ENCODE peak calls at places on chromosome 6, in nine cellular contexts. E, R, C, M, B, P, N, G and Z are unnamed samples. For H3K4me1, the result is how much of the 10 kb centered on the place peaks cover.

GRCh38 chr6:105428342-105428957 is 25.6 kb upstream of the PREP start:
- DNase-seq in P (peak), B (no peak), R (no peak), E (no peak), G (no peak), C (no peak), M (no peak), N (no peak), Z (no peak)

GRCh38 chr6:47455533-47456209 is 21.9 kb upstream of the CD2AP start:
- DNase-seq in G (no peak), B (no peak), R (no peak), C (no peak), M (no peak), N (no peak), P (no peak), E (no peak), Z (no peak)

GRCh38 chr6:101668496-101668895 is 275.0 kb downstream of the GRIK2 start:
- DNase-seq in N (no peak), E (no peak), C (no peak), R (no peak), B (no peak), M (no peak), P (peak), G (no peak), Z (no peak)

GRCh38 chr6:100281471-100281878 is 183.2 kb downstream of the SIM1 start:
- DNase-seq in C (no peak), B (no peak), E (peak), M (no peak), P (peak), R (no peak), N (no peak), G (no peak), Z (peak)

GRCh38 chr6:149896491-149896890 is 1.4 kb downstream of the RAET1E start:
- DNase-seq in M (no peak), C (no peak), P (peak), N (no peak), E (no peak), G (no peak), B (no peak), R (no peak), Z (no peak)

GRCh38 chr6:162211777-162212176 is 515.8 kb downstream of the PRKN start:
- DNase-seq in R (no peak), P (peak), E (no peak), B (no peak), M (no peak), N (no peak), C (no peak), G (no peak), Z (no peak)

GRCh38 chr6:34618430-34619182 is 62.5 kb upstream of the SPDEF start:
- DNase-seq in B (no peak), G (no peak), M (no peak), R (no peak), E (no peak), N (no peak), C (no peak), P (no peak), Z (no peak)

GRCh38 chr6:47484616-47485015 is 7.0 kb downstream of the CD2AP start:
- DNase-seq in B (no peak), C (no peak), G (no peak), E (no peak), R (no peak), M (no peak), N (no peak), P (peak), Z (no peak)

GRCh38 chr6:142842423-142843261 is 102.3 kb downstream of the HIVEP2 start:
- DNase-seq in G (no peak), P (peak), B (peak), R (no peak), E (no peak), C (peak), M (no peak), N (no peak), Z (no peak)

GRCh38 chr6:9140181-9140580 is 704.8 kb upstream of the SLC35B3 start:
- DNase-seq in B (no peak), E (no peak), M (no peak), G (no peak), C (no peak), N (peak), R (peak), P (no peak), Z (peak)

GRCh38 chr6:143536461-143536865 is 24.9 kb upstream of the FUCA2 start:
- DNase-seq in M (peak), B (no peak), G (peak), C (peak), N (peak), E (peak), P (peak), R (peak), Z (peak)

GRCh38 chr6:24489881-24490280 is 503 bp upstream of the GPLD1 start:
- DNase-seq in E (no peak), R (no peak), M (no peak), N (no peak), G (no peak), C (no peak), B (no peak), P (peak), Z (no peak)

GRCh38 chr6:20839624-20840023 is 305.4 kb downstream of the CDKAL1 start:
- DNase-seq in G (no peak), E (no peak), B (no peak), P (no peak), N (no peak), M (no peak), C (no peak), R (no peak), Z (no peak)

GRCh38 chr6:132820629-132821381 is 6.4 kb downstream of the RPS12 start:
- DNase-seq in N (no peak), G (no peak), M (no peak), P (no peak), C (no peak), E (no peak), R (no peak), B (no peak), Z (no peak)

GRCh38 chr6:168638497-168639072 is 197.6 kb downstream of the SMOC2 start:
- DNase-seq in P (no peak), B (no peak), E (no peak), G (no peak), M (no peak), R (no peak), C (no peak), N (no peak), Z (no peak)

GRCh38 chr6:72446427-72446826 is 175.4 kb upstream of the KCNQ5 start:
- DNase-seq in P (peak), N (no peak), E (no peak), M (no peak), B (no peak), R (no peak), G (no peak), C (no peak), Z (no peak)

GRCh38 chr6:41439524-41440418 is 104.4 kb downstream of the NCR2 start:
- DNase-seq in E (no peak), B (peak), M (no peak), R (no peak), P (peak), N (no peak), C (no peak), G (no peak), Z (no peak)

GRCh38 chr6:42745083-42745637 is 743 bp downstream of the TBCC start:
- DNase-seq in M (peak), R (no peak), G (peak), E (peak), N (peak), P (peak), B (peak), C (no peak), Z (peak)

GRCh38 chr6:35596448-35597442 is 84.0 kb upstream of the TULP1 start:
- DNase-seq in G (no peak), E (no peak), P (peak), C (no peak), N (no peak), B (no peak), M (no peak), R (no peak), Z (no peak)

GRCh38 chr6:44681782-44682181 is 294.3 kb downstream of the CDC5L start:
- DNase-seq in C (no peak), P (peak), E (no peak), G (no peak), R (no peak), N (no peak), M (no peak), B (no peak), Z (no peak)

GRCh38 chr6:133973109-133973971 is 20.3 kb downstream of the TBPL1 start:
- DNase-seq in G (no peak), E (peak), R (no peak), C (peak), B (no peak), N (no peak), P (peak), M (no peak), Z (no peak)

GRCh38 chr6:134564705-134565104 is 246.8 kb upstream of the SGK1 start:
- DNase-seq in E (no peak), N (no peak), B (no peak), G (no peak), M (no peak), R (no peak), P (no peak), C (no peak), Z (no peak)

GRCh38 chr6:169070506-169071176 is 183.0 kb downstream of the THBS2 start:
- DNase-seq in G (no peak), N (peak), C (no peak), M (peak), R (no peak), B (no peak), P (peak), E (no peak), Z (peak)

GRCh38 chr6:75084872-75085381 is 120.9 kb downstream of the COL12A1 start:
- DNase-seq in N (peak), R (peak), B (no peak), E (peak), M (no peak), C (no peak), G (no peak), P (no peak), Z (peak)

GRCh38 chr6:17966451-17966850 is 21.0 kb downstream of the KIF13A start:
- DNase-seq in P (no peak), R (no peak), N (no peak), B (no peak), C (no peak), G (no peak), M (no peak), E (no peak), Z (no peak)

GRCh38 chr6:169363590-169363989 is 109.9 kb upstream of the THBS2 start:
- DNase-seq in R (no peak), C (no peak), G (no peak), E (no peak), B (no peak), N (no peak), M (peak), P (no peak), Z (no peak)

GRCh38 chr6:108492131-108492766 is 68.5 kb upstream of the FOXO3 start:
- DNase-seq in P (peak), N (no peak), B (no peak), E (peak), M (no peak), G (no peak), C (no peak), R (no peak), Z (no peak)

GRCh38 chr6:19873031-19873430 is 35.9 kb downstream of the ID4 start:
- DNase-seq in B (no peak), C (no peak), P (peak), N (no peak), E (no peak), M (no peak), G (no peak), R (no peak), Z (no peak)

GRCh38 chr6:149306967-149307366 is 10.5 kb upstream of the TAB2 start:
- DNase-seq in G (no peak), C (no peak), E (no peak), P (peak), N (no peak), B (no peak), M (no peak), R (no peak), Z (no peak)

GRCh38 chr6:128139519-128139918 is 238.7 kb upstream of the THEMIS start:
- DNase-seq in B (no peak), R (no peak), M (no peak), C (no peak), N (no peak), E (no peak), P (peak), G (no peak), Z (no peak)

GRCh38 chr6:81613606-81614005 is 138.9 kb downstream of the TENT5A start:
- DNase-seq in M (no peak), R (no peak), B (no peak), E (no peak), G (no peak), C (no peak), N (no peak), P (peak), Z (no peak)

DNA sequence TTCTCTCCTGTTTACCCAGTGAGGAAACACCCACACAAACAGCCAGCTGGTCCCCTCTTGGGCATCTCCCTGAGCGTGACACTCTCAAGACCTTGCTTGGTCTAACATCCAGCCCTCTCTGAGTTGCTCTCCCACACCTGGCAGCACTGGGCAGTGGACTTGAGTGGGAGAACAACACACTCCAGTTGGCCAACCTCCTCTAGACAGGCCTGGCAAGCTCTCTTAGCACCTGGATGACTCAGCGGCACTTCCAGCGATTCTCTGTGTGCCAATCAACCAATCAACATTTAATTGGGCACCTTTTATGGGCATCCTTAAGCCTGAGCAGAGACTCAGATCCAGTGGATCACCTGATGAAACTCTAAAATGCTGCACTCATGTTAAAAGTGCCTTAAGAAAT is 76.6 kb upstream of the QKI start:
- DNase-seq in M (no peak), R (peak), E (no peak), N (no peak), P (no peak), B (no peak), G (no peak), C (no peak), Z (no peak)
- H3K4me1 ChIP-seq in M (under half), R (under half), E (under half), N (under half), P (half or more), B (under half), G (under half), C (under half), Z (under half)

GRCh38 chr6:5996701-5997419 is 9.9 kb downstream of the NRN1 start:
- DNase-seq in B (no peak), E (no peak), M (no peak), C (no peak), R (no peak), G (no peak), N (no peak), P (no peak), Z (peak)

GRCh38 chr6:5997420-5998093 is 9.2 kb downstream of the NRN1 start:
- DNase-seq in C (no peak), B (no peak), G (no peak), M (no peak), E (no peak), N (peak), P (no peak), R (peak), Z (peak)

GRCh38 chr6:5999688-6000608 is 6.8 kb downstream of the NRN1 start:
- DNase-seq in B (no peak), N (no peak), M (no peak), C (no peak), R (no peak), E (no peak), P (no peak), G (no peak), Z (peak)

GRCh38 chr6:5998741-5999687 is 7.7 kb downstream of the NRN1 start:
- DNase-seq in E (no peak), B (no peak), P (no peak), C (no peak), R (no peak), N (no peak), G (no peak), M (no peak), Z (peak)

GRCh38 chr6:5998236-5998635 is 8.5 kb downstream of the NRN1 start:
- DNase-seq in N (no peak), B (no peak), E (no peak), C (no peak), R (no peak), P (no peak), M (no peak), G (no peak), Z (no peak)
- H3K4me1 ChIP-seq in N (under half), B (half or more), E (under half), C (under half), R (under half), P (under half), M (under half), G (half or more), Z (under half)

GRCh38 chr6:184161-184695 is 108.1 kb upstream of the DUSP22 start:
- DNase-seq in G (no peak), R (no peak), C (no peak), N (no peak), M (no peak), E (no peak), B (no peak), P (no peak), Z (no peak)
- H3K4me1 ChIP-seq in G (under half), R (under half), C (under half), N (under half), M (under half), E (under half), B (under half), P (under half), Z (under half)

DNA sequence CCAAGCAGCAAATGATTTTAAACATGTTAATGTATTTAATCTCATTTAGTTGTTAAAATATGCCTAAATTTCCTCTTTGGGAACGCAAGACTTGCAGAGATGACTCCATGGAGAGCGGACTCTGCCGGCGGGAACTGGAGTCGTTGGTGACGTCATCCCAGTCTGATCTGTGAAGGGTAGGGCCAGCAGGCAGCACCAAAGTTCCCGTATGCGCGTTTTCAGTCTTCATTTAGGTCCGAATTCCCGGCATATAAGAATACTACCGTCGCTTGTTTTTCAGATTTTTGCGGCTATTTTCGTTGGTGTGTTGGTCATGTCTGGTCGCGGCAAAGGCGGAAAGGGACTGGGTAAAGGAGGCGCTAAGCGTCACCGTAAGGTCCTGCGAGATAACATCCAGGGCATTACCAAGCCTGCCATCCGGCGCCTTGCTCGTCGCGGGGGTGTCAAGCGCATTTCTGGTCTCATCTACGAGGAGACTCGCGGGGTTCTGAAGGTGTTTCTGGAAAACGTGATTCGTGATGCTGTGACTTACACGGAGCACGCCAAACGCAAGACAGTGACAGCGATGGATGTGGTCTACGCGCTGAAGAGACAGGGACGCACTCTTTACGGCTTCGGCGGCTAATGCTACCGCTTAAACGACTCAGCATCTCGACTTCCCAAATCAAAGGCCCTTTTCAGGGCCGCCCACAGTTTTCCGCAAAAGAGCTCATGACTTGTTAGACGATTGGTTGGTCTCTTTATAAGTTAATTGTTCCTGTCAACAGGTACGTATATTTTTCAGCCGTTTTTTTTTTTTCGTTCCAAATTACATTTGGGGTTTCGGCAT is 117.3 kb downstream of the HFE start:
- DNase-seq in N (peak), M (peak), C (peak), R (peak), B (peak), G (peak), E (peak), P (peak), Z (peak)
- H3K4me1 ChIP-seq in N (under half), M (under half), C (under half), R (under half), B (under half), G (under half), E (under half), P (under half), Z (under half)

GRCh38 chr6:164845773-164846172 is 463.6 kb downstream of the C6orf118 start:
- DNase-seq in N (no peak), G (no peak), M (no peak), P (no peak), E (no peak), C (no peak), R (no peak), B (no peak), Z (no peak)
- H3K4me1 ChIP-seq in N (under half), G (under half), M (under half), P (under half), E (under half), C (under half), R (under half), B (under half), Z (under half)

DNA sequence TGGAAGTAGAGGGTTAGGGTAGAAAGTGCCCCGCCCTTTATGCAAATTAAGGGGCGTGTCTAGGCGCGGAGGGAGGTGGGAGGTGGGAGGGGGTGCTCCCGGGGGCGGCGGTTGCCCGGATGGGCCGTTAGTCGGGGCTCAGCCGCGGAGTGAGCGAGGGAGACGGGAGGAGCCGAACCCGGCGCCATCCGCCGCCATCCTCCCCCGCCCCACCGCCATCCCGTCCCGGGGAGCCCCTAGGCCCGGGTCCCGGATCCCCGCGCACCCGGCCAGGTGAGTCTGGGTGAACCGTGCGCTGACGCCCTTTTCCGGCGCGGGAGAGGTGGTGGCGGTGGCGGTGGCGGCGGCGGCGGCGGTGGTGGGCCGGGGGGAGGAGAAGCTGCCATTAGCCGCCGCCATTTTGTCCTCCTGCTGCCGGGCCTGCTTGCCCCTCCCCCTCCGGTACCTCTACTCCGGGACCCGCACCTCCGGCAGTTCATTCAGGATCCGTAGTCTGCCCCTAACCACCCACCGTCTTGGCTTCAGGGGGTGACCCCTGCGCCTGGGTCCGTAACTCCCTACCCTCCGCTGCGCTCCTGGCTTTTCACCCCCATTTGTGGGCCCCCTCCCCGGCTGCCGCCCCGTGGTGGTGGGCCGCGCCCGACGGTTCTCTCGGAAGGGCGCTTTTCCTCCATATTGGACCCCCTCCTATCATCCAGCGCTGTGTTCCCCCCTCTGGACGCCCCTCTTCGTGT is at the start of gene PRRC2A:
- DNase-seq in P (no peak), G (peak), C (peak), N (peak), M (peak), B (peak), R (peak), E (no peak), Z (peak)
- H3K4me1 ChIP-seq in P (under half), G (under half), C (under half), N (under half), M (under half), B (under half), R (under half), E (under half), Z (under half)

GRCh38 chr6:12334524-12335130 is 44.5 kb downstream of the EDN1 start:
- DNase-seq in P (no peak), M (no peak), G (no peak), E (no peak), N (no peak), B (no peak), C (no peak), R (no peak), Z (no peak)

GRCh38 chr6:12335131-12335527 is 45.0 kb downstream of the EDN1 start:
- DNase-seq in C (no peak), E (no peak), M (no peak), R (no peak), N (no peak), G (no peak), P (no peak), B (no peak), Z (no peak)

GRCh38 chr6:12336121-12336971 is 46.2 kb downstream of the EDN1 start:
- DNase-seq in B (no peak), G (no peak), R (no peak), E (no peak), C (no peak), P (no peak), M (no peak), N (no peak), Z (no peak)

GRCh38 chr6:12339022-12339421 is 48.9 kb downstream of the EDN1 start:
- DNase-seq in M (no peak), G (no peak), B (no peak), E (no peak), P (no peak), N (peak), R (no peak), C (no peak), Z (no peak)

GRCh38 chr6:12335717-12336116 is 45.6 kb downstream of the EDN1 start:
- DNase-seq in P (no peak), R (no peak), E (no peak), N (no peak), M (no peak), B (no peak), C (no peak), G (no peak), Z (no peak)
- H3K4me1 ChIP-seq in P (under half), R (under half), E (under half), N (under half), M (under half), B (under half), C (under half), G (under half), Z (under half)